ENCODE peak calls at places on chromosomes 1 and 21, in four cellular contexts. Q, C, B and U are unnamed samples.

GRCh38 chr1:211781260-211781659 is 49.3 kb downstream of the LPGAT1 start:
- DNase-seq in Q (no peak), C (no peak), B (no peak), U (no peak)

GRCh38 chr1:185045793-185046441 is 559 bp downstream of the RNF2 start:
- DNase-seq in B (peak; percentile 20), Q (peak; percentile 47), C (peak; percentile 54), U (no peak)

GRCh38 chr1:9121891-9122409 is 7.0 kb downstream of the GPR157 start:
- DNase-seq in C (no peak), Q (no peak), B (no peak), U (no peak)

GRCh38 chr1:35726814-35727433 is 8.2 kb upstream of the C1orf216 start:
- DNase-seq in B (peak; percentile 41), Q (peak; percentile 60), C (no peak), U (peak; percentile 68)

GRCh38 chr21:16059981-16060380 is 330.2 kb downstream of the USP25 start:
- DNase-seq in C (peak; percentile 19), B (no peak), Q (no peak), U (no peak)

GRCh38 chr1:209685835-209686234 is 10.6 kb downstream of the G0S2 start:
- DNase-seq in Q (no peak), B (no peak), C (no peak), U (no peak)

GRCh38 chr1:51088474-51088873 is 13.6 kb upstream of the C1orf185 start:
- DNase-seq in C (no peak), B (no peak), Q (peak; percentile 14), U (no peak)

GRCh38 chr1:2109581-2110021 is 59.4 kb downstream of the PRKCZ start:
- DNase-seq in C (peak; percentile 59), B (no peak), Q (no peak), U (peak; percentile 11)

GRCh38 chr1:159916240-159917051 is 8.9 kb downstream of the TAGLN2 start:
- DNase-seq in B (no peak), Q (peak; percentile 67), C (no peak), U (no peak)

GRCh38 chr1:188958461-188959115 is 1519.1 kb downstream of the BRINP3 start:
- DNase-seq in B (no peak), C (no peak), Q (no peak), U (no peak)

GRCh38 chr1:25700626-25701025 is 84.0 kb downstream of the MAN1C1 start:
- DNase-seq in B (no peak), C (no peak), Q (no peak), U (no peak)

GRCh38 chr1:162391790-162392563 is 10.4 kb downstream of the C1orf226 start:
- DNase-seq in B (no peak), Q (peak; percentile 72), C (no peak), U (no peak)

GRCh38 chr1:160177231-160177630 is 13.1 kb upstream of the CASQ1 start:
- DNase-seq in C (no peak), B (no peak), Q (no peak), U (no peak)

GRCh38 chr1:29624320-29624719 is 388.0 kb downstream of the PTPRU start:
- DNase-seq in Q (no peak), C (no peak), B (no peak), U (no peak)

GRCh38 chr1:2253797-2254480 is 25.8 kb downstream of the SKI start:
- DNase-seq in B (no peak), C (peak; percentile 56), Q (no peak), U (no peak)

GRCh38 chr1:156602557-156602993 is 1.3 kb upstream of the GPATCH4 start:
- DNase-seq in Q (peak; percentile 63), C (no peak), B (no peak), U (no peak)

GRCh38 chr1:199172286-199173124 is 533.7 kb downstream of the PTPRC start:
- DNase-seq in C (no peak), Q (no peak), B (no peak), U (no peak)

GRCh38 chr21:36839123-36839522 is 127.3 kb downstream of the HLCS start:
- DNase-seq in B (no peak), C (no peak), Q (no peak), U (peak; percentile 21)

GRCh38 chr1:232376632-232377493 is 253.1 kb downstream of the SIPA1L2 start:
- DNase-seq in C (peak; percentile 38), Q (no peak), B (no peak), U (no peak)

GRCh38 chr1:112710159-112710558 is 3.2 kb upstream of the RHOC start:
- DNase-seq in C (no peak), B (no peak), Q (no peak), U (no peak)

GRCh38 chr1:199313444-199313843 is 674.6 kb downstream of the PTPRC start:
- DNase-seq in B (no peak), C (no peak), Q (no peak), U (no peak)

GRCh38 chr1:110212165-110213142 is 2.3 kb downstream of the KCNC4 start:
- DNase-seq in Q (no peak), B (no peak), C (peak; percentile 79), U (no peak)

GRCh38 chr1:202571719-202572339 is 138.4 kb downstream of the SYT2 start:
- DNase-seq in C (no peak), B (no peak), Q (peak; percentile 74), U (peak; percentile 54)

GRCh38 chr21:34544032-34544496 is 32.1 kb upstream of the KCNE1 start:
- DNase-seq in B (peak; percentile 85), C (peak; percentile 71), Q (peak; percentile 90), U (no peak)

GRCh38 chr1:229952135-229952534 is 114.9 kb upstream of the GALNT2 start:
- DNase-seq in B (no peak), C (no peak), Q (peak; percentile 40), U (no peak)

GRCh38 chr1:43372172-43372571 is 4.4 kb upstream of the ELOVL1 start:
- DNase-seq in Q (no peak), C (no peak), B (no peak), U (no peak)

GRCh38 chr1:100866041-100866900 is 28.4 kb downstream of the EXTL2 start:
- DNase-seq in B (no peak), C (no peak), Q (peak; percentile 55), U (no peak)

GRCh38 chr1:155126494-155127104 is 1.1 kb upstream of the EFNA1 start:
- DNase-seq in B (peak; percentile 56), C (peak; percentile 77), Q (peak; percentile 75), U (peak; percentile 75)
- TF ChIP-seq CTCF in B (no peak), C (no peak), Q (no peak), U (no peak)

GRCh38 chr1:215608646-215609045 is 41.5 kb downstream of the KCTD3 start:
- DNase-seq in C (no peak), Q (no peak), B (no peak), U (no peak)

GRCh38 chr1:215605011-215605621 is 38.0 kb downstream of the KCTD3 start:
- DNase-seq in B (no peak), C (no peak), Q (no peak), U (no peak)

GRCh38 chr1:215607412-215607811 is 40.3 kb downstream of the KCTD3 start:
- DNase-seq in Q (no peak), B (no peak), C (no peak), U (no peak)

GRCh38 chr1:215606036-215606435 is 38.9 kb downstream of the KCTD3 start:
- DNase-seq in Q (no peak), B (no peak), C (no peak), U (no peak)

GRCh38 chr1:215606564-215607168 is 39.6 kb downstream of the KCTD3 start:
- DNase-seq in Q (peak; percentile 50), B (no peak), C (no peak), U (no peak)
- TF ChIP-seq CTCF in Q (peak; percentile 68), B (peak; percentile 35), C (peak; percentile 32), U (no peak)

DNA sequence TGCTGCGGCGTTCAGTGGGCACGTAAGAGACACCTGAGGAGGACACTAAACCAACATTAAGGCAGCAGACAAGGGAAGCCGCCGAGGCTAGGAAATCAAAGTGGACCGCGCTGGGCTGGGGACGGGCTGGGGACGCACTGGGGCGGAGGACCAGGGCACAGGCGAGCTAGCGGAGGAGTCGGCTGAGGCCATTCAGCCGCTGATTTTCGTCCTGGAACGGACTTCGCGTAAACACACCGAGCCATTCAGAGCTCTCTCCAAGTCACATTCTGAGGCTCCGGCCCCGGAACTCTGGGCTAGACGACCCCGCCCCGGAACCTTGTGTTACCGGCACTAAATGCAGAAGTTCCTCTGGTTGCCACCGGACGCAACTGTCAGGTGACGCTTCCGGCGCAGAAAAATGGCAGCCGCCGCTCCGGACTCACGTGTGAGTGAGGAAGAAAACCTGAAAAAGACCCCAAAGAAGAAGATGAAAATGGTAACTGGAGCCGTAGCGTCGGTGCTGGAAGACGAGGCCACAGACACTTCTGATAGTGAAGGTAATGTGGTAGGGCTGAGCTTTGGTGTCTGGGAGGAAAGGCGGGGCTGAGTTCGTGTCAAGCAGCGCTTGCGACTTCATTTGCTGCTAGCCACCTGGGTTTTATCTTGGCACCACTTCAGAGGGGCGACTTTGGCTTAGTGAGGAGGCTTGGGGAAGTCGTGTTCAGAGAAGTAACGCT is at the start of gene RRP15:
- DNase-seq in C (peak; percentile 94), B (peak; percentile 91), Q (peak; percentile 97), U (peak; percentile 89)
- TF ChIP-seq CTCF in C (no peak), B (no peak), Q (no peak), U (no peak)

DNA sequence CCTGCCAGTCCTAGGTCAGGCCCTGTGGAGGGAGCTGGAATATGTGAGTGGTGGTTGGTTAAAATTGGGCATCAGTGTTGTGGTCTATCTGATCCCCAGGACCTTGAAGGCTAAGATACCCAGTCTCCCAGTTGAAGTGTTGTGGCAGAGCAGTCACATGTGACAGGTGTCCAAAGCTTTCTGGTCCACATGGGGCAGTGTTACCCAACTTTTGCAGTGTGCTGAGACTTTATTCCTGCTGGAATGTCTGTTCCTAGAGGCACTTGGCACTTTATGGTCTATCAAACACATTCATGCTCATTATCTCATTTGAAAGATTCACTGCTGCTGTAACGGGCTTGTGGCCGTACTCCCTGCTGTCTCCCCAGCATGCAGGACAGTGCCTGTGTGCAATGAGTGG is 21.0 kb upstream of the LORICRIN start:
- DNase-seq in Q (peak; percentile 47), B (no peak), C (no peak), U (no peak)
- TF ChIP-seq CTCF in Q (peak; percentile 25), B (no peak), C (no peak), U (no peak)

GRCh38 chr1:68570859-68571258 is 74.0 kb upstream of the DEPDC1 start:
- DNase-seq in B (no peak), C (no peak), Q (no peak), U (no peak)
- TF ChIP-seq CTCF in B (no peak), C (no peak), Q (peak; percentile 10), U (no peak)

DNA sequence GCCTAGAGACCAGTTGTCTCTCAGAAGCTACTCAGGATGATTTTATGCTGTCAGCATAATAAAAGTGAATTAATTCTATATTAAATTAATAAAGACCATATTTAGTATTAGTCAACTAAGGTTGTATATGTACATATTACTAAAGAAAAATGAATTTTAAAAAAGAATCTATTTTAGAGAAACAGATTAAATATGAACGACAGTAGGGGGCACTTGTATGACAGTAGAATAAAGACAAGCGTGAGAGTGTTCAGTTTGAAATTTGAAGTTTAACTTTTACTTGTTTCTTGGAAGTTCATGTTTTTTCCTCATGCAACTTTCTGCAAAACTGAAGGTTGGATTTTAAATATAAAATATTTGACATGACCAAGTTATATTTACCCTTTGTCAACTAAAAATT is 67.9 kb upstream of the MACF1 start:
- DNase-seq in Q (no peak), B (no peak), C (no peak), U (no peak)
- TF ChIP-seq CTCF in Q (no peak), B (no peak), C (no peak), U (no peak)

DNA sequence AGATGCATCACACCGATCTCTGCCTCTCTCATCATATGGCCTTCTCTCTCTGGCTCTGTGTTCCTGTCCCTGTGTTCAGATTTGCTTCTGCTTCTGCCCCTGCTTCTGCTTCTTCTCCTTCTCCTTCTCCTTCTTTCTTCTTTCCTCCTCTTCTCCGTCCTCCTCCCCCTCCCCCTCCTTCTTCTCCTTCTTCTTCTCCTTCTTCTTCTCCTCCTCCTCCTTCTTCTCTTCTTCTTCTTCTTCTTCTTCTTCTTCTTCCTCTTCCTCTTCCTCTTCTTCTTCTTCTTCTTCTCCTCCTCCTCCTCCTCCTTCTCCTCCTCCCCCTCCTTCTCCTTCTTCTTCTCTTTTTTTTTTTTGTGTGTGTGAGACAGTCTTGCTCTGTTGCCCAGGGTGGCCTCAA is 139.9 kb upstream of the KLHDC7A start:
- DNase-seq in B (no peak), C (no peak), Q (no peak), U (no peak)
- TF ChIP-seq CTCF in B (no peak), C (no peak), Q (no peak), U (no peak)